ENCODE peak calls at places on chromosomes 4 and X, in six cellular contexts. S is C1 segment of cervical spinal cord; M is ovary; L is stimulated activated CD4-positive, alpha-beta T cell treated with anti-CD3 and anti-CD28 coated beads, Interleukin-2, amount 100 ng/mL, for 48 hours; J is stimulated activated naive CD8-positive, alpha-beta T cell treated with anti-CD3 and anti-CD28 coated beads, Interleukin-15, Interleukin-2, amounts not matched to agents 100 U/mL and 50 U/mL, for 24 hours; Q is left lung. X is an unnamed sample.

GRCh38 chr4:40283968-40284367 is 51.2 kb upstream of the CHRNA9 start:
- DNase-seq in S (no peak), M (no peak), L (peak), J (peak), Q (no peak), X (no peak)

GRCh38 chr4:78551420-78552351 is at the start of gene ANXA3:
- DNase-seq in S (no peak), M (no peak), L (no peak), J (peak), Q (peak), X (peak)

GRCh38 chrX:131270085-131270484 is 19.0 kb downstream of the IGSF1 start:
- DNase-seq in S (no peak), M (no peak), L (no peak), J (no peak), Q (no peak), X (no peak)

GRCh38 chr4:97646997-97647396 is 496.3 kb downstream of the STPG2 start:
- DNase-seq in S (no peak), M (no peak), L (no peak), J (no peak), Q (no peak), X (no peak)

GRCh38 chrX:25737540-25737939 is 400.6 kb upstream of the MAGEB18 start:
- DNase-seq in S (no peak), M (no peak), L (no peak), J (no peak), Q (no peak), X (no peak)

GRCh38 chrX:666762-667161 is 36.2 kb downstream of the SHOX start:
- DNase-seq in S (no peak), M (no peak), L (no peak), J (no peak), Q (no peak), X (no peak)

GRCh38 chr4:6548201-6548881 is 26.6 kb upstream of the MAN2B2 start:
- DNase-seq in S (no peak), M (no peak), L (no peak), J (no peak), Q (no peak), X (no peak)

GRCh38 chr4:164320847-164321246 is 433.1 kb upstream of the SMIM31 start:
- DNase-seq in S (no peak), M (no peak), L (no peak), J (no peak), Q (no peak), X (no peak)

GRCh38 chr4:37865450-37865849 is 25.4 kb upstream of the TBC1D1 start:
- DNase-seq in S (no peak), M (no peak), L (no peak), J (no peak), Q (no peak), X (no peak)

GRCh38 chr4:116489739-116490138 is 595.6 kb downstream of the TRAM1L1 start:
- DNase-seq in S (no peak), M (no peak), L (no peak), J (no peak), Q (no peak), X (no peak)

GRCh38 chr4:155950461-155950860 is 3.2 kb downstream of the CTSO start:
- DNase-seq in S (no peak), M (no peak), L (no peak), J (no peak), Q (no peak), X (no peak)

GRCh38 chrX:9291666-9292065 is 173.2 kb upstream of the TBL1X start:
- DNase-seq in S (no peak), M (no peak), L (no peak), J (no peak), Q (no peak), X (no peak)

GRCh38 chr4:150491132-150492049 is 90.6 kb upstream of the MAB21L2 start:
- DNase-seq in S (no peak), M (no peak), L (no peak), J (no peak), Q (no peak), X (no peak)

GRCh38 chr4:10582059-10582686 is 102.4 kb downstream of the CLNK start:
- DNase-seq in S (peak), M (peak), L (no peak), J (peak), Q (no peak), X (peak)

GRCh38 chr4:146742416-146742815 is 103.7 kb downstream of the POU4F2 start:
- DNase-seq in S (no peak), M (no peak), L (no peak), J (no peak), Q (no peak), X (no peak)

GRCh38 chrX:13545731-13546130 is 23.7 kb upstream of the EGFL6 start:
- DNase-seq in S (no peak), M (no peak), L (no peak), J (no peak), Q (no peak), X (no peak)

GRCh38 chr4:78545275-78546246 is 6.0 kb upstream of the ANXA3 start:
- DNase-seq in S (no peak), M (no peak), L (no peak), J (no peak), Q (no peak), X (no peak)

GRCh38 chr4:183337833-183338232 is 15.6 kb upstream of the CLDN24 start:
- DNase-seq in S (no peak), M (no peak), L (no peak), J (no peak), Q (no peak), X (no peak)

GRCh38 chrX:69109706-69110635 is 55.3 kb downstream of the PJA1 start:
- DNase-seq in S (no peak), M (no peak), L (no peak), J (no peak), Q (no peak), X (no peak)

GRCh38 chr4:86896596-86896995 is 4.4 kb upstream of the C4orf36 start:
- DNase-seq in S (no peak), M (no peak), L (no peak), J (no peak), Q (no peak), X (no peak)

GRCh38 chr4:108191269-108191914 is 22.7 kb upstream of the LEF1 start:
- DNase-seq in S (no peak), M (no peak), L (no peak), J (no peak), Q (no peak), X (no peak)

GRCh38 chr4:186840222-186840701 is 116.6 kb upstream of the FAT1 start:
- DNase-seq in S (no peak), M (peak), L (no peak), J (no peak), Q (no peak), X (peak)